ENCODE peak calls at places on chromosomes 11 and 22, in eight cellular contexts. Q, F, O, B, C, S, D and R are unnamed samples.
A peak's percentile ranks its signal among the peaks of the same experiment; 100 is the strongest.

GRCh38 chr22:20427945-20428417 is 9.6 kb downstream of the SCARF2 start:
- DNase-seq in Q (no peak), F (no peak), O (no peak), B (no peak), C (no peak), S (no peak), D (no peak), R (no peak)

GRCh38 chr22:41106122-41106968 is 14.0 kb downstream of the EP300 start:
- DNase-seq in Q (no peak), F (no peak), O (no peak), B (no peak), C (no peak), S (peak; percentile 33), D (no peak), R (no peak)

GRCh38 chr11:33636104-33636503 is 64.5 kb downstream of the C11orf91 start:
- DNase-seq in Q (no peak), F (no peak), O (no peak), B (peak; percentile 82), C (no peak), S (no peak), D (no peak), R (no peak)

GRCh38 chr11:23079382-23079813 is 219.1 kb upstream of the CCDC179 start:
- DNase-seq in Q (no peak), F (no peak), O (peak; percentile 7), B (no peak), C (no peak), S (no peak), D (no peak), R (no peak)

GRCh38 chr11:115389790-115390189 is 114.4 kb downstream of the CADM1 start:
- DNase-seq in Q (no peak), F (no peak), O (no peak), B (no peak), C (no peak), S (no peak), D (no peak), R (no peak)

GRCh38 chr22:39625554-39626537 is 55.3 kb downstream of the CACNA1I start:
- DNase-seq in Q (no peak), F (no peak), O (no peak), B (no peak), C (no peak), S (no peak), D (no peak), R (no peak)

GRCh38 chr11:98564881-98565280 is 455.9 kb upstream of the CNTN5 start:
- DNase-seq in Q (no peak), F (no peak), O (no peak), B (no peak), C (no peak), S (no peak), D (no peak), R (no peak)

GRCh38 chr11:17423533-17424310 is 35.3 kb upstream of the KCNJ11 start:
- DNase-seq in Q (no peak), F (no peak), O (no peak), B (no peak), C (no peak), S (peak; percentile 36), D (no peak), R (no peak)

GRCh38 chr22:48345631-48346030 is 1482.0 kb downstream of the BRD1 start:
- DNase-seq in Q (no peak), F (no peak), O (no peak), B (no peak), C (no peak), S (no peak), D (no peak), R (no peak)

GRCh38 chr11:8206251-8207079 is 37.6 kb upstream of the RIC3 start:
- DNase-seq in Q (peak; percentile 96), F (no peak), O (no peak), B (no peak), C (peak; percentile 47), S (no peak), D (no peak), R (no peak)

GRCh38 chr11:121741954-121742361 is 289.2 kb upstream of the SORL1-AS1 start:
- DNase-seq in Q (no peak), F (no peak), O (no peak), B (no peak), C (peak; percentile 30), S (no peak), D (no peak), R (no peak)

GRCh38 chr11:76680517-76681425 is 10.2 kb upstream of the LRRC32 start:
- DNase-seq in Q (peak; percentile 66), F (peak; percentile 77), O (peak; percentile 77), B (no peak), C (peak; percentile 49), S (peak; percentile 89), D (peak; percentile 90), R (peak; percentile 76)

GRCh38 chr11:28903716-28904115 is 795.5 kb downstream of the METTL15 start:
- DNase-seq in Q (peak; percentile 19), F (no peak), O (no peak), B (no peak), C (no peak), S (no peak), D (no peak), R (no peak)

GRCh38 chr22:39273950-39274887 is 29.4 kb upstream of the PDGFB start:
- DNase-seq in Q (no peak), F (no peak), O (no peak), B (no peak), C (no peak), S (no peak), D (no peak), R (no peak)

GRCh38 chr22:46088541-46089311 is 61.6 kb upstream of the PPARA start:
- DNase-seq in Q (no peak), F (no peak), O (no peak), B (no peak), C (no peak), S (no peak), D (no peak), R (no peak)

GRCh38 chr22:25366876-25367466 is 147.5 kb downstream of the CRYBB2 start:
- DNase-seq in Q (no peak), F (no peak), O (no peak), B (no peak), C (no peak), S (no peak), D (no peak), R (no peak)

GRCh38 chr22:34010259-34010658 is 90.0 kb upstream of the LARGE1 start:
- DNase-seq in Q (no peak), F (no peak), O (no peak), B (no peak), C (no peak), S (no peak), D (no peak), R (no peak)

GRCh38 chr22:41557401-41558240 is 3.2 kb upstream of the CSDC2 start:
- DNase-seq in Q (no peak), F (no peak), O (no peak), B (no peak), C (no peak), S (no peak), D (peak; percentile 41), R (peak; percentile 71)

GRCh38 chr11:112727341-112727841 is 233.8 kb upstream of the NCAM1 start:
- DNase-seq in Q (no peak), F (no peak), O (no peak), B (no peak), C (no peak), S (no peak), D (no peak), R (no peak)